ENCODE peak calls at places on chromosomes 11 and 22, in seven cellular contexts. C is NCI-H345; N is activated CD4-positive, alpha-beta T cell treated with anti-CD3 and anti-CD28 coated beads, Interleukin-2, amount 50 U/mL, for 48 hours; D is left cardiac atrium; G is cardiac muscle cell; H is activated T-cell treated with anti-CD3 and anti-CD28 coated beads for 1 hour; J is PC-3. T is an unnamed sample.

GRCh38 chr22:29879738-29880137 is 3.2 kb upstream of the MTMR3 start:
- DNase-seq in C (no peak), N (no peak), D (no peak), G (no peak), H (no peak), J (peak; percentile 3), T (no peak)

GRCh38 chr11:64067257-64067993 is 31.7 kb downstream of the FLRT1 start:
- DNase-seq in C (no peak), N (no peak), D (no peak), G (no peak), H (no peak), J (no peak), T (no peak)

GRCh38 chr11:40274017-40274416 is 1185.4 kb downstream of the LRRC4C start:
- DNase-seq in C (no peak), N (no peak), D (no peak), G (peak; percentile 39), H (no peak), J (peak; percentile 2), T (no peak)

GRCh38 chr22:17380711-17381087 is 11.4 kb downstream of the CECR2 start:
- DNase-seq in C (no peak), N (no peak), D (no peak), G (no peak), H (no peak), J (no peak), T (no peak)

GRCh38 chr22:29762263-29762662 is 4.5 kb downstream of the ZMAT5 start:
- DNase-seq in C (no peak), N (no peak), D (no peak), G (no peak), H (no peak), J (peak; percentile 90), T (no peak)

GRCh38 chr22:45548991-45549736 is 46.5 kb downstream of the FBLN1 start:
- DNase-seq in C (no peak), N (no peak), D (peak; percentile 48), G (peak; percentile 89), H (no peak), J (peak; percentile 72), T (no peak)

GRCh38 chr11:66543263-66544107 is 2.4 kb downstream of the ZDHHC24 start:
- DNase-seq in C (no peak), N (peak; percentile 49), D (peak; percentile 69), G (peak; percentile 68), H (peak; percentile 45), J (no peak), T (peak; percentile 76)

GRCh38 chr22:39130892-39131855 is 21.3 kb downstream of the CBX7 start:
- DNase-seq in C (no peak), N (no peak), D (no peak), G (no peak), H (no peak), J (no peak), T (no peak)

GRCh38 chr22:37186997-37187522 is 987 bp downstream of the C1QTNF6 start:
- DNase-seq in C (no peak), N (no peak), D (peak; percentile 34), G (no peak), H (no peak), J (no peak), T (peak; percentile 23)

GRCh38 chr22:50261615-50262459 is at the start of gene MAPK12:
- DNase-seq in C (no peak), N (no peak), D (peak; percentile 67), G (peak; percentile 68), H (no peak), J (peak; percentile 28), T (peak; percentile 60)

GRCh38 chr22:27995801-27996528 is 76.9 kb upstream of the PITPNB start:
- DNase-seq in C (no peak), N (no peak), D (peak; percentile 16), G (no peak), H (no peak), J (peak; percentile 4), T (peak; percentile 54)

GRCh38 chr11:61331636-61332035 is 1.3 kb downstream of the DDB1 start:
- DNase-seq in C (no peak), N (no peak), D (no peak), G (no peak), H (no peak), J (no peak), T (no peak)

GRCh38 chr11:68978931-68979591 is 1.7 kb downstream of the MRGPRD start:
- DNase-seq in C (no peak), N (no peak), D (no peak), G (no peak), H (no peak), J (no peak), T (no peak)

GRCh38 chr11:36010010-36010740 is 66.3 kb downstream of the LDLRAD3 start:
- DNase-seq in C (peak; percentile 40), N (no peak), D (no peak), G (peak; percentile 58), H (no peak), J (peak; percentile 62), T (no peak)

GRCh38 chr11:70677232-70677916 is 279.0 kb downstream of the CTTN start:
- DNase-seq in C (no peak), N (no peak), D (no peak), G (no peak), H (no peak), J (no peak), T (peak; percentile 23)

GRCh38 chr11:70503201-70503877 is 105.0 kb downstream of the CTTN start:
- DNase-seq in C (peak; percentile 86), N (no peak), D (no peak), G (no peak), H (no peak), J (no peak), T (peak; percentile 31)

GRCh38 chr22:36585841-36586240 is 56.9 kb upstream of the EIF3D start:
- DNase-seq in C (peak; percentile 72), N (no peak), D (no peak), G (no peak), H (no peak), J (peak; percentile 64), T (no peak)

GRCh38 chr11:45155627-45156180 is 9.3 kb downstream of the PRDM11 start:
- DNase-seq in C (no peak), N (no peak), D (no peak), G (no peak), H (no peak), J (no peak), T (no peak)

GRCh38 chr11:2988996-2989395 is 3.1 kb downstream of the NAP1L4 start:
- DNase-seq in C (no peak), N (no peak), D (no peak), G (no peak), H (no peak), J (no peak), T (no peak)

GRCh38 chr11:44775366-44776356 is 48.9 kb downstream of the TSPAN18 start:
- DNase-seq in C (peak; percentile 39), N (peak; percentile 75), D (peak; percentile 58), G (peak; percentile 61), H (peak; percentile 49), J (peak; percentile 64), T (peak; percentile 70)

GRCh38 chr11:130631119-130631518 is 182.7 kb downstream of the ADAMTS15 start:
- DNase-seq in C (no peak), N (peak; percentile 4), D (no peak), G (peak; percentile 71), H (no peak), J (peak; percentile 98), T (no peak)

GRCh38 chr11:119652907-119653659 is 75.9 kb downstream of the NECTIN1 start:
- DNase-seq in C (no peak), N (no peak), D (no peak), G (no peak), H (no peak), J (no peak), T (no peak)

GRCh38 chr22:37777122-37777687 is 30.5 kb upstream of the GCAT start:
- DNase-seq in C (peak; percentile 22), N (no peak), D (no peak), G (peak; percentile 59), H (no peak), J (peak; percentile 96), T (no peak)

GRCh38 chr11:108609681-108610080 is 16.1 kb upstream of the EXPH5 start:
- DNase-seq in C (no peak), N (no peak), D (no peak), G (peak; percentile 79), H (no peak), J (peak; percentile 66), T (no peak)

GRCh38 chr22:19060356-19061009 is 61.7 kb downstream of the DGCR2 start:
- DNase-seq in C (no peak), N (no peak), D (no peak), G (no peak), H (no peak), J (peak; percentile 76), T (no peak)

GRCh38 chr11:28834877-28835276 is 726.7 kb downstream of the METTL15 start:
- DNase-seq in C (no peak), N (no peak), D (no peak), G (peak; percentile 55), H (no peak), J (peak; percentile 84), T (no peak)

GRCh38 chr11:126115820-126116319 is 53.2 kb upstream of the CDON start:
- DNase-seq in C (peak; percentile 83), N (no peak), D (peak; percentile 82), G (peak; percentile 81), H (no peak), J (peak; percentile 88), T (peak; percentile 81)

GRCh38 chr11:71463331-71464211 is 10.6 kb downstream of the NADSYN1 start:
- DNase-seq in C (no peak), N (no peak), D (peak; percentile 12), G (no peak), H (no peak), J (no peak), T (peak; percentile 18)

GRCh38 chr11:19738124-19738523 is 25.5 kb downstream of the NAV2 start:
- DNase-seq in C (no peak), N (no peak), D (no peak), G (no peak), H (no peak), J (no peak), T (no peak)

GRCh38 chr22:39317084-39317755 is 2.2 kb downstream of the RPL3 start:
- DNase-seq in C (no peak), N (no peak), D (no peak), G (no peak), H (no peak), J (peak; percentile 22), T (no peak)

GRCh38 chr22:36773935-36774334 is 2.0 kb downstream of the IFT27 start:
- DNase-seq in C (no peak), N (no peak), D (no peak), G (peak; percentile 57), H (no peak), J (peak; percentile 66), T (no peak)

GRCh38 chr22:50219800-50220602 is 19.2 kb downstream of the SELENOO start:
- DNase-seq in C (no peak), N (no peak), D (no peak), G (no peak), H (no peak), J (no peak), T (no peak)

GRCh38 chr11:15288801-15289342 is 174.1 kb downstream of the INSC start:
- DNase-seq in C (no peak), N (no peak), D (no peak), G (no peak), H (no peak), J (no peak), T (no peak)

GRCh38 chr11:64230209-64230984 is at the start of gene DNAJC4:
- DNase-seq in C (peak; percentile 97), N (peak; percentile 92), D (peak; percentile 95), G (peak; percentile 90), H (peak; percentile 78), J (peak; percentile 97), T (peak; percentile 96)

GRCh38 chr11:35781342-35782171 is 119.0 kb downstream of the TRIM44 start:
- DNase-seq in C (no peak), N (no peak), D (no peak), G (peak; percentile 52), H (no peak), J (peak; percentile 72), T (no peak)

GRCh38 chr11:132943325-132943736 is 589.0 kb downstream of the OPCML start:
- DNase-seq in C (no peak), N (no peak), D (no peak), G (no peak), H (no peak), J (no peak), T (no peak)

GRCh38 chr11:107732327-107733051 is 20.6 kb upstream of the SLN start:
- DNase-seq in C (no peak), N (no peak), D (no peak), G (no peak), H (no peak), J (no peak), T (no peak)